ENCODE peak calls at places on chromosomes 13 and 19, in eight cellular contexts. R, G, V, C, H, D, A and S are unnamed samples.

GRCh38 chr19:50909240-50910070 is 1.7 kb downstream of the KLK4 start:
- DNase-seq in R (no peak), G (peak; percentile 96), V (peak; percentile 89), C (no peak), H (no peak), D (peak; percentile 44), A (peak; percentile 47), S (peak; percentile 38)

GRCh38 chr19:12953456-12954149 is 3.4 kb downstream of the GADD45GIP1 start:
- DNase-seq in R (no peak), G (no peak), V (no peak), C (no peak), H (no peak), D (no peak), A (no peak), S (no peak)

GRCh38 chr13:21123956-21124355 is 52.4 kb downstream of the SKA3 start:
- DNase-seq in R (no peak), G (no peak), V (no peak), C (no peak), H (no peak), D (no peak), A (no peak), S (no peak)

GRCh38 chr13:28851422-28851821 is 31.3 kb downstream of the MTUS2 start:
- DNase-seq in R (no peak), G (no peak), V (no peak), C (no peak), H (no peak), D (no peak), A (no peak), S (no peak)

GRCh38 chr19:50414850-50415660 is 3.7 kb upstream of the SPIB start:
- DNase-seq in R (peak; percentile 63), G (peak; percentile 86), V (peak; percentile 87), C (peak; percentile 80), H (no peak), D (peak; percentile 27), A (peak; percentile 60), S (peak; percentile 86)

GRCh38 chr19:7522923-7523667 is 671 bp downstream of the MCOLN1 start:
- DNase-seq in R (no peak), G (peak; percentile 42), V (no peak), C (no peak), H (no peak), D (no peak), A (no peak), S (no peak)

GRCh38 chr13:93230466-93230865 is 3.9 kb downstream of the GPC6 start:
- DNase-seq in R (no peak), G (no peak), V (no peak), C (no peak), H (no peak), D (no peak), A (no peak), S (no peak)

GRCh38 chr13:23617551-23618014 is 47.4 kb downstream of the TNFRSF19 start:
- DNase-seq in R (no peak), G (no peak), V (no peak), C (no peak), H (no peak), D (no peak), A (no peak), S (no peak)

GRCh38 chr13:21620858-21621257 is 16.9 kb upstream of the MICU2 start:
- DNase-seq in R (no peak), G (no peak), V (no peak), C (no peak), H (no peak), D (no peak), A (no peak), S (no peak)

GRCh38 chr13:28761586-28761985 is 42.8 kb upstream of the SLC46A3 start:
- DNase-seq in R (no peak), G (no peak), V (no peak), C (no peak), H (no peak), D (no peak), A (no peak), S (no peak)

GRCh38 chr13:106529415-106530208 is 5.8 kb downstream of the EFNB2 start:
- DNase-seq in R (no peak), G (peak; percentile 67), V (no peak), C (no peak), H (no peak), D (no peak), A (peak; percentile 30), S (no peak)

GRCh38 chr13:107121793-107122192 is 553.9 kb upstream of the ARGLU1 start:
- DNase-seq in R (no peak), G (no peak), V (no peak), C (no peak), H (no peak), D (no peak), A (no peak), S (no peak)

GRCh38 chr19:14085309-14085995 is at the start of gene C19orf67:
- DNase-seq in R (no peak), G (peak; percentile 36), V (peak; percentile 49), C (no peak), H (no peak), D (no peak), A (no peak), S (no peak)

GRCh38 chr19:14081797-14082674 is 3.5 kb downstream of the C19orf67 start:
- DNase-seq in R (no peak), G (peak; percentile 34), V (peak; percentile 31), C (no peak), H (no peak), D (peak; percentile 88), A (no peak), S (peak; percentile 73)

GRCh38 chr19:14082675-14082960 is 3.0 kb downstream of the C19orf67 start:
- DNase-seq in R (no peak), G (no peak), V (peak; percentile 35), C (no peak), H (no peak), D (no peak), A (no peak), S (no peak)

GRCh38 chr19:14078406-14078805 is 5.8 kb downstream of the MISP3 start:
- DNase-seq in R (no peak), G (no peak), V (no peak), C (no peak), H (no peak), D (no peak), A (no peak), S (no peak)

DNA sequence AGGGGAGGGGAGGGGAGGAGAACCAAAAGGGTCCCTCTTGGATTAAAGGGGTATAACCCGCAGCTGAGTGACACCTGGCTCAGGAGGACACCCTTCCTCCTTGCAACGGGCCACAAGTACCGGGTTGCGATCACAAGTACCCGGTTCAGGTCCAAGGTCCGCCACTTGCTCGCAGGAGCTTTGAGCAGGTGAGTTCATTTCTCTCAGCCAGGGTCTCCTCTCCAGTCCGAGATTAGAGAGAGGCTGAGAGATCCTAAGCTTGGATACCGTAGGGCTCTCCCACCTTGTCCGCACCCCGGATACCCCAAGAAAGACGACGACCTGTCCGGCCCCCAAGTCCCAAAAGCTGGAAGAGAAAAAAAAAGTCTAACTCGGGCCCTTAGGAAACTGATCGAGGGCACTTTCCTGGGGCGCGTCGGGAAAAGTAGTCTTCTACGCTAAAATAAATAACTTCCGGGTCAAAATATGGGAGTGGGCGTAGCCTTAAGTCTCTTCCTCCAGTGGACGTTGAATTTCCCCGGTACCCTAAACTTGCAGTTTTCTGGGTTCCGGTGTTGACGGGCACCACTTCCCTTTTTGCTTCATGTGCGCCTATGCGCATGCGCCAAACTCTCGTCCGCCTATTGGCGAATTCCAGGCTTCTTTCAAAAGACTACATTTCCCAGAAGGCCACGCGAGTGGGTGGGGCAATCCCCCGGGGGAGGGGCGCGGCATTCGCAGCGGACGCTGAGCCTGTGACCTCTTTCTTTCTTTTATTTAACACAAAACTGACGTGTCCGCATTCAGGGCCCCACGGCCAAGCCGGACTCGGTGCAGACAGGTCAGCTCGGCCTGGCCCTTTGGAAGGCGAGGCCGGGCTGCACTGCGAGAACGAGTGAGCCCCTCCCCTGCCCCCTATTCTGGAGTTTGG is 4.4 kb downstream of the C19orf67 start:
- DNase-seq in R (peak; percentile 99), G (peak; percentile 99), V (peak; percentile 99), C (peak; percentile 99), H (peak; percentile 90), D (peak; percentile 99), A (peak; percentile 100), S (peak; percentile 98)
- H3K4me1 ChIP-seq in R (peaks cover 17% of the 10 kb centered on the region), G (no peaks in the 10 kb centered on the region), V (peaks cover 22% of the 10 kb centered on the region), C (peaks cover 6% of the 10 kb centered on the region), H (peaks cover 31% of the 10 kb centered on the region), D (no peaks in the 10 kb centered on the region), A (peaks cover 12% of the 10 kb centered on the region), S (peaks cover 4% of the 10 kb centered on the region)

GRCh38 chr13:41696163-41697003 is 239.0 kb downstream of the RGCC start:
- DNase-seq in R (no peak), G (no peak), V (no peak), C (no peak), H (no peak), D (no peak), A (peak; percentile 89), S (no peak)
- H3K4me3 ChIP-seq in R (no peak overlapping the region), G (no peak overlapping the region), V (no peak overlapping the region), C (no peak overlapping the region), H (no peak overlapping the region), D (no peak overlapping the region), A (no peak overlapping the region), S (no peak overlapping the region)

DNA sequence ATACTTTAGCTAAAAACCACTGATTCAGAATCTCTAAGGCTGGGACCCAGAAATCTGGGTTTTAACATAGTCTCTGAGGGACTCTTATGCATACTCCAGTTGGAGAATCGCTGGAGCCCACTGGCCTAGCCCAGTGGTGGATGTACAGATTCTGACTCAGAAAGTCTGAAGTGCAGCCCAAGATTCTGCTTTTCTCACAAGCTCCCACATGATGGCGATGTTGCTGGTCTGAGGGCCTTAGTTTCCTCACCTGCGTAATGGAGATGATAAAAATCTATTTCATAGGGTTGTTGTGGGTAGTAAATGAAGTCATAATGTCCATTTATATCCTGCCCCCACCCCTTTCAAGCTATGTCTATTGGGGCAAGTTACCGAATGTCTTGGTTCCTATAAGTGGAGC is 7.7 kb upstream of the CDADC1 start:
- DNase-seq in R (peak; percentile 16), G (peak; percentile 39), V (no peak), C (no peak), H (no peak), D (no peak), A (peak; percentile 41), S (peak; percentile 62)
- TF ChIP-seq CTCF in R (peak; percentile 43), G (peak; percentile 59), V (peak; percentile 14), C (peak; percentile 8), H (peak; percentile 47), D (no peak), A (peak; percentile 48), S (no peak)

DNA sequence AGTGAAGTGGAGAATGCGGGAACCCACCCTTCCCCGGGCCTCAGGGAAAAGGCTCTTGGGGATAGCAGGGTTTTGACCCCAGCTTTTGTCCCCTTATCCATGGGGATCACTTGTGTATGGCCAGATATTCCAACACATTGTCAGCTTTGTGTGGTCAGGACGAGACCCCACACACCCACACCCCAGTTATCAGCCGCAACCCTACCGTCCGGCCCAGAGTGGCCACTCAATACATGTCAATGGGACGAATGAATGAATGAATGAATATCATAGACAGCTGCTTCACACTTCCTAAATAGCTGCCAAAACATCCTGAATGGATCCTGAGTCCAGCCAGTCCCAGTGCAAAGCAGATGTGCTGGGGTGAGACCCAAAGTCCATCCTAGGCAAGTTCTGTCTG is 64.6 kb downstream of the TSHZ3 start:
- DNase-seq in R (no peak), G (no peak), V (no peak), C (no peak), H (no peak), D (no peak), A (no peak), S (peak; percentile 11)
- H3K4me1 ChIP-seq in R (no peaks in the 10 kb centered on the region), G (no peaks in the 10 kb centered on the region), V (no peaks in the 10 kb centered on the region), C (peaks cover 2% of the 10 kb centered on the region), H (peaks cover 5% of the 10 kb centered on the region), D (no peaks in the 10 kb centered on the region), A (no peaks in the 10 kb centered on the region), S (no peaks in the 10 kb centered on the region)

GRCh38 chr19:36258028-36258875 is 43.3 kb downstream of the ZNF146 start:
- DNase-seq in R (no peak), G (no peak), V (no peak), C (no peak), H (no peak), D (no peak), A (no peak), S (no peak)
- H3K4me3 ChIP-seq in R (no peak overlapping the region), G (no peak overlapping the region), V (no peak overlapping the region), C (no peak overlapping the region), H (peak overlapping the region; percentile 65), D (peak overlapping the region; percentile 80), A (no peak overlapping the region), S (no peak overlapping the region)